ENCODE peak calls at places on chromosomes 6 and 20, in ten cellular contexts. V, U, S, J, M, R, T, A, I and K are unnamed samples.

GRCh38 chr20:34768105-34768504 is 57.3 kb downstream of the NCOA6 start:
- DNase-seq in R (no peak), T (no peak), A (peak), I (no peak), M (no peak), S (peak), U (no peak), V (no peak), J (peak), K (peak)

GRCh38 chr20:58213716-58214115 is 14.7 kb downstream of the ANKRD60 start:
- DNase-seq in M (no peak), S (no peak), T (no peak), A (no peak), J (no peak), V (no peak), R (peak), U (no peak), I (no peak), K (no peak)

GRCh38 chr6:42041131-42042055 is 8.9 kb upstream of the TAF8 start:
- DNase-seq in V (no peak), R (no peak), S (peak), T (no peak), I (no peak), M (peak), J (peak), A (no peak), U (no peak), K (peak)

GRCh38 chr6:35624341-35625070 is 64.2 kb downstream of the FKBP5 start:
- DNase-seq in I (no peak), R (no peak), M (no peak), J (peak), T (no peak), S (peak), U (no peak), V (no peak), A (peak), K (no peak)

GRCh38 chr6:53751417-53751816 is 43.4 kb upstream of the LRRC1 start:
- DNase-seq in M (no peak), T (no peak), I (no peak), S (no peak), V (no peak), J (no peak), A (no peak), U (no peak), R (no peak), K (no peak)

GRCh38 chr6:25883536-25883935 is 9.5 kb upstream of the SLC17A3 start:
- DNase-seq in I (no peak), A (no peak), T (no peak), M (no peak), V (no peak), R (no peak), U (no peak), J (peak), S (peak), K (no peak)

GRCh38 chr6:41470341-41471063 is 75.7 kb upstream of the FOXP4 start:
- DNase-seq in S (peak), J (peak), T (peak), M (peak), R (no peak), U (peak), V (peak), A (no peak), I (peak), K (peak)

GRCh38 chr6:42690151-42690702 is 32.2 kb downstream of the PRPH2 start:
- DNase-seq in S (peak), A (peak), I (no peak), T (no peak), M (no peak), V (no peak), J (no peak), U (no peak), R (no peak), K (no peak)

GRCh38 chr20:18176318-18176785 is 38.7 kb downstream of the KAT14 start:
- DNase-seq in U (no peak), M (peak), V (no peak), I (no peak), J (no peak), R (no peak), T (no peak), A (no peak), S (no peak), K (no peak)

GRCh38 chr6:161101517-161101916 is 109.9 kb downstream of the MAP3K4 start:
- DNase-seq in I (no peak), U (no peak), M (peak), R (no peak), T (no peak), V (no peak), S (peak), J (no peak), A (peak), K (peak)

GRCh38 chr6:44268095-44268628 is 2.1 kb upstream of the TMEM151B start:
- DNase-seq in S (peak), J (peak), T (peak), A (peak), M (peak), V (no peak), U (peak), R (peak), I (no peak), K (peak)

GRCh38 chr6:141988954-141989705 is 143.6 kb upstream of the GJE1 start:
- DNase-seq in V (no peak), J (peak), R (no peak), T (no peak), S (peak), U (no peak), I (no peak), A (peak), M (peak), K (peak)

GRCh38 chr6:157232161-157232895 is 91.0 kb downstream of the TMEM242 start:
- DNase-seq in A (no peak), R (no peak), S (no peak), U (no peak), T (no peak), M (no peak), J (no peak), I (no peak), V (peak), K (no peak)

GRCh38 chr20:57934913-57935312 is 225.1 kb upstream of the PMEPA1 start:
- DNase-seq in M (no peak), V (no peak), T (no peak), U (no peak), R (no peak), S (no peak), J (no peak), A (no peak), I (no peak), K (no peak)

GRCh38 chr6:69812746-69813427 is 16.1 kb upstream of the LMBRD1 start:
- DNase-seq in I (no peak), S (no peak), V (no peak), J (no peak), R (no peak), A (no peak), U (no peak), T (no peak), M (no peak), K (no peak)

GRCh38 chr6:101776919-101777350 is 383.4 kb downstream of the GRIK2 start:
- DNase-seq in S (no peak), J (no peak), R (no peak), A (no peak), M (peak), T (no peak), I (peak), V (no peak), U (no peak), K (no peak)

GRCh38 chr6:169993861-169994481 is 242.5 kb downstream of the ERMARD start:
- DNase-seq in U (no peak), T (no peak), S (no peak), J (no peak), R (peak), V (peak), I (peak), A (no peak), M (no peak), K (no peak)

GRCh38 chr6:133241088-133241900 is at the start of gene EYA4:
- DNase-seq in V (no peak), R (no peak), I (peak), T (no peak), A (peak), S (peak), U (peak), M (peak), J (peak), K (peak)

GRCh38 chr20:19789446-19789845 is 31.4 kb downstream of the RIN2 start:
- DNase-seq in J (no peak), I (no peak), R (no peak), A (no peak), T (no peak), M (peak), V (no peak), S (no peak), U (no peak), K (no peak)
- TF ChIP-seq CTCF in J (no peak), I (no peak), R (no peak), A (no peak), T (no peak), M (no peak), V (no peak), S (no peak), U (no peak), K (no peak)

DNA sequence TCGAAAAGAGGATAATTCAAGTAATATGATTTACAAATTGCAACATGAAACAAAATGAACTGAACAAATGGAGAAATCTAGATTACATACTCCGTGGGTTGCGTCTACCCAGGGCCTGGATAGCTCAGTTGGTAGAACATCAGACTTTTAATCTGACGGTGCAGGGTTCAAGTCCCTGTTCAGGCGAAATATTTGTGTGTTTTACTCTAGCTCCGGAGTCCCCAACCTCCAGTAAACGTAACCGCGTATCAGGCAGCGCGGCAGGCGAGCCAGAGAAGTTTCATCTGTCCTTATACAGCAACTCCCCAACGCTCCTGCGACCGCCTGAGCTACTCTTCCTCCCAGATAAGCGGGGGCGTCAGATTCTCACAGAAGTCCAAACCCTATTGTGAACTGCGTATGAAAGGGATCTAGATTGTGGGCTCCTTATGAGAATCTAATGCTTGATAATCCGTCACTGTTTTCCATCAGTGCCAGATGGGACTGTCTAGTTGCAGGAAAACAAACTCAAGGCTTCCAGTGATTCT is 176.1 kb downstream of the TRIM27 start:
- DNase-seq in I (no peak), S (peak), M (peak), R (no peak), U (no peak), T (no peak), V (no peak), A (peak), J (peak), K (peak)
- H3K4me3 ChIP-seq in I (no peak), S (peak), M (peak), R (no peak), U (no peak), T (no peak), V (no peak), A (no peak), J (no peak), K (peak)

DNA sequence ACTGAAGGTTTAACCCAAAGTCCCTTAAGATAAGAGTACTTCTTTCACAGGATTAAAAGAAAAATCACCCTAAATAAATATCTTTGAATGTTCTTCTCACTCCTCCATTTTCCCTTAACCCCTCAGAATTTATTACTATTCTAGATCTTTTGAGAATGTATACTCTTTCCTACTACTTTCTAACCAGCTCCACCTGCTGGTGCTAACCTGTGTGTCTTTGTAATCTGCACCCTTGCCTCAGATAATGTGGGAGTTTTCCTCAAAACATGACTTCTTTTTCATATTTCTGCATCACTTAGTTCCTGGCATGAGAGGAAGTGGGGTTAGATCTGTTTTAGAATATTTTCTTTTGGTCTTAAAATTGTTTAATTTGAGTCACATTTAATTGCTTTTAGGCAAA is 394.2 kb downstream of the BMP2 start:
- DNase-seq in R (no peak), A (no peak), S (peak), J (peak), T (no peak), V (no peak), U (no peak), M (peak), I (no peak), K (peak)
- TF ChIP-seq CTCF in R (peak), A (no peak), S (peak), J (peak), T (no peak), V (no peak), U (peak), M (peak), I (no peak), K (peak)

DNA sequence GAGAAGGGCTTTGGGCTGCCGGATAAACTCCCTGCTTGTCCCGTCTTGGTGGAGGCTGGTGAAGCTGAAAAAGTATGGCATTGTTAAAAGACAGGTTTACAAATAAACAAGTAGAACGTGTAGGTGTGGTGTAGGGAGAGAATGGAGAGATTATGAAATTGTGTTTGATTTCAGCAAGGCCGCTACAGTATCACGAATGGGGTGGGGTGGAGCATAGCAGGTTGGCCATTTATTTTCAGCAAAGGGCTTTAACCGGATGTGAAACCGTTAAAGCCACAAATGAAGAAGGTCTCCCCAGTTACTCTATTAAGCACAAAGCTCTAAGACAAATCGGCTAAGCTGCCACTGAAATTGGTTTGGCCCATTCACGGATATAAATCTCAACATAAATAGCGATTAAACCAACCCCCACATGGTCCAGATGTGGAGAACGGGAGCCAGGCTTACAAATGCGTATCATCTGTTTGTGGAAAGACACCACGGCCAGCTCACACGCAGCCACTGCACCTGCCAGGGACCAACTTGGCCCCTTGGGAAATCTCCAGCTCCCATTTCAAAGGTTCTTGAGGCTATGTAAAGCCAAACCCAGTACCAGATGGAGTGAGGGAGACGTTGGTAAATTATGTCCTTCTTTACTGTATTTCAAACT is 94.0 kb downstream of the ZMYND8 start:
- DNase-seq in M (no peak), R (no peak), T (no peak), A (no peak), S (no peak), I (no peak), V (no peak), J (no peak), U (no peak), K (no peak)
- H3K4me3 ChIP-seq in M (no peak), R (no peak), T (no peak), A (no peak), S (no peak), I (no peak), V (no peak), J (no peak), U (no peak), K (no peak)

DNA sequence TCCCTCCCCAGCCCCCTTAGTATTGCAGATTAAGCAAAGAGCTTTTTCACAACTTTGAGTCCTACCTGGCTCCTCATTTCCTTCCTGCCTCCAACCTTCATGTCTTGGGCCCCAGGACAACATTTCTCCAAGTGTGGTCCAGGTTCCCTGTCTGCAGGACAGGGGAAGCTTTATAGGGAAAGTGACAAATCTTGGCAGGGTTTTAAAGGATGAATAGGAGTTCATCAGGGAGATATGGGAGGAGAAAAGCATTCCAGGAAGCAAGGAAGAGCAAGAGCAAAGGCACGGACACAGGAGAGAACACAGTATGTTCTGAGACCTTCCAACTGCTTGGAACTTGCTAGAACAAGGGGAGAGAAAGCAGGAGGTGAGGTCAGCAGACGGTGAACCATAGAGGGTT is 1.9 kb downstream of the BPIFB1 start:
- DNase-seq in U (no peak), A (no peak), R (no peak), V (no peak), J (no peak), S (no peak), I (no peak), T (no peak), M (no peak), K (no peak)
- TF ChIP-seq CTCF in U (no peak), A (no peak), R (no peak), V (no peak), J (no peak), S (no peak), I (no peak), T (no peak), M (no peak), K (no peak)

DNA sequence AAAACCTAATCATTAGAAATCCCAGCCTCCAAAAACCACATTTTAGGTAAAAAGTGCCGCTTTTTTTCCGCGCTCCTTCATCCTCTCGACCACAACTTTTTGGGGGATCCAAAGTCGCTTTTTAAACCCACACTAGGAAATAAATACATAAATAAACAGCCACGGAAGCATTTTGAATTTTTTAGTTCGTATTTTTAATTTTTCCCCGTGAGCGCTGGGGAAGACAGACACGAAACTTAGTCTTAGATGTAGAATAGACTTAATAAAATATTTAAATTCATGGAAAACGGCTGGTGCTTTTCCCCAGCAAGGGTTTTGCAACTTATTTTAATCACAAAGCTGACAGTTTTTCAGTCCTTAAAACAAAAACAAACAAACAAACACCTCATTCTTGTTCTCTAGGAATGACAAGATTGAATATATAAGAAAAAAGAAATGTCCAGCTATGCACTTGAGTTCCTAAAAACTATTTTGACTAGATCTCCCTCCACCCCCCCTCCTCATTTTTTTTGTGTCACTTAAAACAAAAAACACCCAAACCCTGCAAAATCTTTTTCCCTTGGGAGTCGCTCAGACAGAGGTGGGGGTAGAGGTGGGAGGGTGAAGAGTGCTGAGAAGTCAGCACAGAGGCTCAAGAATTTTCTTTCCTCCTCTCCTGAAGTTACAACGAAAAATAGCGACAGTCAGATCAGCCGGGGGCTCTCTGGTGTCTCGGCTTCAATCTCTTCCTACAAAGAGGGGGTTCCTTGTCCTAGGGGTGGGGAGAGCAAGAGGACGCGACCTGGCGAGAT is 43.4 kb upstream of the SUPT3H start:
- DNase-seq in R (no peak), V (no peak), S (peak), M (no peak), U (no peak), T (no peak), J (no peak), I (no peak), A (no peak), K (peak)
- H3K4me3 ChIP-seq in R (peak), V (peak), S (peak), M (peak), U (no peak), T (peak), J (peak), I (peak), A (peak), K (peak)

DNA sequence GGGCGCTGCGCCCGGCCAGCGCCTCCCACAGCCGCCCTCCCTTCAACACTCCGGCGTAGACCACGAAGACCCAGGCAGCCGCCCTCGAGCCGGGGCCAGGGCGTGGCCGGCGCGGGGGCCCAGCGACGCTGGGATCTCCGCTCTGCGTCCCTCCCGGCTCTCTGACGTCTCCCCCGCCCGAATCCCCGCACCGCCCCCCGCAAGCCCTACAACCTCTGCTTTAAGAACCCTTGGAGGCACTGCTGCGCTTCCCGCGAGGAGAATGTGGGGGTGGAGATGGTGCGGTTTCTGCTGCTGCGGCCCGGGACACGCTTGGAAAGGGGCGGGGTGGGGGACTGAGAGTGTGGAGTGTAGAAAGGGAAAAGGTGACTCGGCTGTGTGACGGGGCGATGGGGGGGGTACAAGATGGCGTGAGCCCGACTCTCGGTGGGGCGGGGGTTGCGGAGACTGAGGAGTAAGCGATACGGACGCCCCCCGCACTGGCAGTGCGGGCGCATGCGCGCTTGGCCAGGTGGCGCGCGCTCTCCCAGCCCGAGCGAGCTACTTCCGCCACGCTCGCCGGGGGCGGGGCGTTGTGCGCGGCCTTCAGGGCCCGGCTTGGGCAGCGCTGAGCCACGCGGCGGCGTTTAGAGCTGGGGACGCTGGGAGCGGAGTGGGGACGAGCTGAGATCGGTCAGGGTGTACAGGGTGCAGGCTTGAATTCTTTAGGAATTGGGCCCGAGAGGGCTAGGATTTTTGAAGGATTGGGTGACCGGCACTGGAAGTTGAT is at the start of gene SUPT3H:
- DNase-seq in R (peak), U (peak), A (peak), T (peak), I (peak), V (peak), S (peak), M (peak), J (peak), K (peak)
- TF ChIP-seq CTCF in R (peak), U (peak), A (peak), T (no peak), I (no peak), V (no peak), S (no peak), M (peak), J (no peak), K (peak)

GRCh38 chr6:155974967-155975366 is 519.3 kb upstream of the NOX3 start:
- DNase-seq in V (no peak), S (no peak), J (no peak), I (no peak), T (no peak), A (no peak), U (no peak), R (no peak), M (peak), K (no peak)

GRCh38 chr6:155974359-155974758 is 518.7 kb upstream of the NOX3 start:
- DNase-seq in A (no peak), I (no peak), R (no peak), V (no peak), J (no peak), T (no peak), S (no peak), M (no peak), U (no peak), K (no peak)

GRCh38 chr6:155967326-155967725 is 511.7 kb upstream of the NOX3 start:
- DNase-seq in I (no peak), J (no peak), S (no peak), V (no peak), U (no peak), T (no peak), R (no peak), M (no peak), A (no peak), K (no peak)

GRCh38 chr6:155968921-155969320 is 513.3 kb upstream of the NOX3 start:
- DNase-seq in R (no peak), T (no peak), M (no peak), A (no peak), U (no peak), S (no peak), V (no peak), J (no peak), I (no peak), K (no peak)

GRCh38 chr6:155970878-155971702 is 515.5 kb upstream of the NOX3 start:
- DNase-seq in I (no peak), T (no peak), M (no peak), R (no peak), J (no peak), V (no peak), A (no peak), S (no peak), U (no peak), K (no peak)
- H3K4me3 ChIP-seq in I (no peak), T (no peak), M (no peak), R (no peak), J (no peak), V (no peak), A (no peak), S (no peak), U (no peak), K (no peak)

GRCh38 chr20:62824476-62825287 is 7.8 kb downstream of the COL9A3 start:
- DNase-seq in U (peak), A (no peak), R (no peak), S (peak), J (peak), T (no peak), V (peak), M (peak), I (no peak), K (peak)
- TF ChIP-seq CTCF in U (no peak), A (no peak), R (no peak), S (no peak), J (no peak), T (no peak), V (no peak), M (no peak), I (no peak), K (no peak)